ENCODE peak calls at places on chromosomes 16 and 17, in eight cellular contexts. M is colonic mucosa, R is fibroblast of the conjunctiva, Q is gastrocnemius medialis, A is amygdala, V is SW480, O is choroid plexus epithelial cell, H is HEK293T. Y is an unnamed sample.

GRCh38 chr17:57110152-57110542 is 25.1 kb downstream of the AKAP1 start:
- DNase-seq in H (no peak), O (no peak), M (no peak), R (no peak), V (no peak), A (no peak), Q (peak; percentile 67), Y (no peak)

GRCh38 chr16:14362774-14363371 is 267.2 kb downstream of the PARN start:
- DNase-seq in Q (peak; percentile 44), M (no peak), V (no peak), H (no peak), A (no peak), R (no peak), O (peak; percentile 37), Y (no peak)

GRCh38 chr16:4402439-4403132 is 13.8 kb downstream of the CORO7 start:
- DNase-seq in Q (peak; percentile 54), R (no peak), M (peak; percentile 82), V (peak; percentile 57), O (peak; percentile 80), H (peak; percentile 90), A (peak; percentile 29), Y (peak; percentile 96)

GRCh38 chr17:61947367-61948078 is 19.7 kb upstream of the INTS2 start:
- DNase-seq in R (no peak), A (no peak), V (no peak), M (no peak), H (no peak), O (no peak), Q (no peak), Y (no peak)

GRCh38 chr17:58969156-58969555 is 137.5 kb downstream of the TRIM37 start:
- DNase-seq in M (no peak), H (no peak), R (no peak), Q (no peak), A (no peak), V (peak; percentile 36), O (no peak), Y (no peak)

GRCh38 chr17:77011173-77012011 is 129.4 kb upstream of the SEC14L1 start:
- DNase-seq in O (peak; percentile 76), V (no peak), A (no peak), R (peak; percentile 2), M (peak; percentile 59), H (no peak), Q (no peak), Y (no peak)

GRCh38 chr16:10069374-10069773 is 112.9 kb downstream of the GRIN2A start:
- DNase-seq in O (no peak), H (no peak), R (no peak), Q (no peak), A (no peak), V (no peak), M (no peak), Y (no peak)

GRCh38 chr17:17055286-17056166 is 13.3 kb downstream of the MPRIP start:
- DNase-seq in Q (peak; percentile 64), R (no peak), V (no peak), M (no peak), O (no peak), A (no peak), H (no peak), Y (no peak)

GRCh38 chr16:79767597-79768280 is 167.2 kb upstream of the MAF start:
- DNase-seq in R (peak; percentile 10), A (no peak), H (no peak), Q (no peak), V (peak; percentile 13), O (peak; percentile 60), M (peak; percentile 62), Y (no peak)

GRCh38 chr16:76531236-76531635 is 254.0 kb downstream of the CNTNAP4 start:
- DNase-seq in H (no peak), Q (no peak), M (no peak), R (no peak), O (no peak), V (no peak), A (no peak), Y (no peak)

GRCh38 chr17:600576-601301 is 113.9 kb downstream of the VPS53 start:
- DNase-seq in A (no peak), V (no peak), M (no peak), H (no peak), R (no peak), Q (no peak), O (peak; percentile 59), Y (no peak)

GRCh38 chr17:7475764-7476422 is 3.5 kb downstream of the ZBTB4 start:
- DNase-seq in M (peak; percentile 32), O (no peak), Q (peak; percentile 79), R (no peak), V (no peak), A (no peak), H (no peak), Y (peak; percentile 87)

GRCh38 chr16:12020007-12020406 is 43.5 kb downstream of the SNX29 start:
- DNase-seq in R (no peak), H (no peak), M (no peak), Q (no peak), A (no peak), O (no peak), V (no peak), Y (no peak)

GRCh38 chr17:75455896-75456416 is 479 bp upstream of the TMEM94 start:
- DNase-seq in A (no peak), H (no peak), V (no peak), R (peak; percentile 18), O (no peak), M (no peak), Q (no peak), Y (no peak)

GRCh38 chr16:31472559-31473203 is 729 bp downstream of the TGFB1I1 start:
- DNase-seq in Q (peak; percentile 60), H (peak; percentile 83), A (no peak), O (peak; percentile 98), R (peak; percentile 90), V (peak; percentile 88), M (peak; percentile 92), Y (peak; percentile 98)

GRCh38 chr17:3531266-3532101 is 26.1 kb downstream of the TRPV3 start:
- DNase-seq in M (no peak), O (no peak), A (peak; percentile 96), H (no peak), Q (no peak), R (no peak), V (no peak), Y (no peak)